ENCODE peak calls at places on chromosomes 12 and 14, in eight cellular contexts. T is IMR-90, J is dorsolateral prefrontal cortex, P is foreskin fibroblast, O is heart left ventricle, E is adrenal gland, H is endodermal cell, U is nephron progenitor cell. Z is an unnamed sample.

GRCh38 chr14:51604078-51604477 is 47.6 kb upstream of the FRMD6 start:
- DNase-seq in E (no peak), P (peak), U (no peak), J (no peak), O (no peak), T (peak), H (no peak), Z (no peak)

GRCh38 chr12:87967871-87968270 is 61.3 kb downstream of the C12orf50 start:
- DNase-seq in P (no peak), U (no peak), H (no peak), T (no peak), O (no peak), J (no peak), E (no peak), Z (no peak)

GRCh38 chr12:67469666-67470065 is 178.9 kb upstream of the DYRK2 start:
- DNase-seq in U (peak), E (no peak), P (no peak), H (peak), T (no peak), O (peak), J (no peak), Z (no peak)

GRCh38 chr14:69633238-69633637 is 21.8 kb downstream of the SUSD6 start:
- DNase-seq in P (no peak), E (no peak), O (no peak), U (no peak), H (no peak), T (no peak), J (no peak), Z (no peak)

GRCh38 chr12:52061470-52062166 is 8.2 kb upstream of the ATG101 start:
- DNase-seq in T (no peak), P (no peak), H (no peak), U (no peak), E (peak), J (peak), O (no peak), Z (no peak)

GRCh38 chr14:92880851-92881250 is 42.1 kb upstream of the CHGA start:
- DNase-seq in P (peak), H (peak), J (no peak), U (no peak), E (no peak), O (no peak), T (peak), Z (no peak)

GRCh38 chr12:20105938-20106337 is 262.4 kb upstream of the PDE3A start:
- DNase-seq in J (no peak), O (no peak), P (no peak), T (peak), E (no peak), U (no peak), H (no peak), Z (no peak)

GRCh38 chr12:99200711-99201384 is 446.7 kb upstream of the GARIN6 start:
- DNase-seq in E (no peak), U (no peak), T (no peak), O (no peak), P (no peak), J (no peak), H (peak), Z (no peak)

GRCh38 chr14:65599375-65599774 is 186.8 kb downstream of the FUT8 start:
- DNase-seq in T (peak), U (no peak), E (no peak), H (no peak), P (no peak), J (no peak), O (no peak), Z (no peak)

GRCh38 chr14:96717116-96717515 is 80.1 kb upstream of the VRK1 start:
- DNase-seq in E (no peak), T (no peak), J (no peak), U (no peak), H (no peak), P (no peak), O (no peak), Z (no peak)

GRCh38 chr14:32075636-32076277 is 1.3 kb upstream of the ARHGAP5 start:
- DNase-seq in P (peak), T (peak), J (peak), U (no peak), H (no peak), O (peak), E (peak), Z (peak)

GRCh38 chr14:31441273-31442110 is 15.8 kb downstream of the DTD2 start:
- DNase-seq in E (no peak), J (no peak), U (no peak), P (no peak), T (peak), H (no peak), O (no peak), Z (no peak)

GRCh38 chr14:20551606-20552005 is 9.2 kb downstream of the RNASE9 start:
- DNase-seq in H (peak), J (no peak), U (no peak), O (no peak), T (no peak), P (no peak), E (no peak), Z (no peak)

GRCh38 chr12:112097641-112098040 is 10.9 kb downstream of the NAA25 start:
- DNase-seq in E (no peak), T (no peak), O (no peak), U (no peak), P (no peak), J (no peak), H (peak), Z (no peak)

GRCh38 chr14:51534623-51535022 is 117.1 kb upstream of the FRMD6 start:
- DNase-seq in O (no peak), T (peak), E (no peak), U (no peak), P (peak), H (no peak), J (no peak), Z (no peak)

GRCh38 chr14:63501429-63501828 is 41.7 kb downstream of the PPP2R5E start:
- DNase-seq in T (no peak), J (no peak), O (no peak), U (no peak), E (no peak), P (no peak), H (no peak), Z (no peak)

GRCh38 chr12:685388-685787 is 22.1 kb upstream of the NINJ2 start:
- DNase-seq in J (no peak), H (no peak), T (peak), E (no peak), O (no peak), U (no peak), P (no peak), Z (peak)

GRCh38 chr12:82314406-82314892 is 43.7 kb downstream of the CCDC59 start:
- DNase-seq in U (peak), J (no peak), P (no peak), T (no peak), O (no peak), E (no peak), H (peak), Z (no peak)

GRCh38 chr12:8057839-8058238 is 8.3 kb downstream of the C3AR1 start:
- DNase-seq in P (peak), J (no peak), O (no peak), H (no peak), E (no peak), T (peak), U (no peak), Z (no peak)

GRCh38 chr12:95173392-95174251 is 43.6 kb downstream of the FGD6 start:
- DNase-seq in T (peak), J (peak), U (no peak), E (peak), P (peak), H (no peak), O (peak), Z (no peak)

GRCh38 chr12:5200276-5201087 is 156.8 kb downstream of the KCNA5 start:
- DNase-seq in T (peak), J (no peak), H (peak), U (peak), P (no peak), E (peak), O (peak), Z (peak)

GRCh38 chr12:56150563-56150962 is 1.8 kb upstream of the MYL6B start:
- DNase-seq in H (no peak), E (no peak), T (peak), P (no peak), O (no peak), J (no peak), U (no peak), Z (no peak)

GRCh38 chr12:8012910-8013309 is 19.6 kb upstream of the FOXJ2 start:
- DNase-seq in J (no peak), U (no peak), O (no peak), H (no peak), T (no peak), E (no peak), P (no peak), Z (no peak)

GRCh38 chr12:131095826-131096680 is 142.3 kb downstream of the ADGRD1 start:
- DNase-seq in P (no peak), T (no peak), O (peak), U (no peak), H (no peak), J (no peak), E (no peak), Z (no peak)

GRCh38 chr12:130375296-130375695 is 37.6 kb downstream of the PIWIL1 start:
- DNase-seq in E (no peak), U (no peak), J (no peak), P (no peak), T (no peak), H (no peak), O (no peak), Z (no peak)

GRCh38 chr14:24095196-24096068 is 1.3 kb downstream of the PCK2 start:
- DNase-seq in O (peak), P (peak), T (peak), J (no peak), U (peak), H (peak), E (no peak), Z (peak)

GRCh38 chr12:95460105-95460504 is 13.8 kb upstream of the METAP2 start:
- DNase-seq in E (no peak), J (no peak), O (no peak), T (no peak), P (no peak), U (no peak), H (no peak), Z (no peak)

GRCh38 chr12:66405395-66405794 is 103.1 kb downstream of the HELB start:
- DNase-seq in E (no peak), H (no peak), U (no peak), P (peak), O (no peak), T (peak), J (no peak), Z (no peak)

GRCh38 chr14:96217381-96217913 is 12.8 kb downstream of the BDKRB2 start:
- DNase-seq in E (no peak), U (no peak), P (no peak), H (no peak), O (no peak), T (no peak), J (no peak), Z (no peak)

GRCh38 chr14:61196034-61196433 is 85.1 kb downstream of the TMEM30B start:
- DNase-seq in O (no peak), T (no peak), E (no peak), J (no peak), P (no peak), U (no peak), H (no peak), Z (no peak)

DNA sequence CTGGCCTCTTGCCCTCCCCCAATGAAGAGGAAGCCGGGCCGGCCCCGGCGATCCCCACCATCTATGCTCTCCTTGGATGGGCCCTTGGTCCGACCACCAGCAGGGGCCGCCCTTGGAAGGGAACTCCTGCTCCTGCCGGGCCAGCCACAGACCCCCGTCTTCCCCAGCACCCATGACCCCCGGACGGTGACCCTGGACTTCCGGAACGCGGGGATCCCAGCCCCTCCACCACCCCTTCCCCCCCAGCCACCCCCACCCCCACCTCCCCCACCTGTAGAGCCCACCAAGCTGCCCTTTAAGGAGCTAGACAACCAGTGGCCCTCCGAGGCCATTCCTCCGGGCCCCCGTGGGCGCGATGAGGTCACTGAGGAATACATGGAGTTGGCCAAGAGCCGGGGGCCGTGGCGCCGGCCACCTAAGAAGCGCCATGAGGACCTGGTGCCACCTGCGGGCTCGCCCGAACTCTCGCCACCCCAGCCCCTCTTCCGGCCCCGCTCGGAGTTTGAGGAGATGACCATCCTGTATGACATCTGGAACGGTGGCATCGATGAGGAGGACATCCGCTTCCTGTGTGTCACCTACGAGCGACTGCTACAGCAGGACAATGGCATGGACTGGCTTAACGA is 19.4 kb downstream of the SETD1B start:
- DNase-seq in H (peak), O (no peak), U (peak), E (no peak), P (no peak), T (no peak), J (no peak), Z (no peak)
- TF ChIP-seq CTCF in H (peak), O (no peak), U (no peak), E (no peak), P (no peak), T (no peak), J (no peak), Z (no peak)

GRCh38 chr12:132460571-132460970 is 29.4 kb upstream of the FBRSL1 start:
- DNase-seq in H (peak), E (no peak), T (no peak), U (no peak), J (no peak), O (no peak), P (no peak), Z (no peak)
- TF ChIP-seq CTCF in H (peak), E (no peak), T (peak), U (peak), J (no peak), O (peak), P (no peak), Z (peak)

GRCh38 chr14:102785598-102785963 is 8.3 kb downstream of the TRAF3 start:
- DNase-seq in T (no peak), O (no peak), E (no peak), P (no peak), J (no peak), H (peak), U (no peak), Z (no peak)
- TF ChIP-seq CTCF in T (no peak), O (no peak), E (no peak), P (no peak), J (no peak), H (peak), U (no peak), Z (peak)

GRCh38 chr12:54230555-54230954 is 41.8 kb upstream of the SMUG1 start:
- DNase-seq in H (no peak), U (no peak), T (no peak), P (no peak), O (no peak), J (no peak), E (no peak), Z (no peak)
- TF ChIP-seq CTCF in H (no peak), U (no peak), T (no peak), P (no peak), O (no peak), J (no peak), E (no peak), Z (no peak)

Z was measured in GM13977.